ENCODE peak calls at places on chromosome 3, in ten cellular contexts. E, K, G, V, T, Z, W, J, F and L are unnamed samples. For H3K4me1 and H3K27me3, the result is how much of the 10 kb centered on the place peaks cover.

GRCh38 chr3:131794766-131795381 is 239.9 kb downstream of the CPNE4 start:
- DNase-seq in E (no peak), K (peak), G (peak), V (peak), T (no peak), Z (peak), W (peak), J (peak), F (peak), L (peak)

GRCh38 chr3:73215286-73215685 is 153.8 kb downstream of the EBLN2 start:
- DNase-seq in E (no peak), K (no peak), G (no peak), V (peak), T (no peak), Z (no peak), W (no peak), J (no peak), F (no peak), L (no peak)

GRCh38 chr3:16864610-16865313 is 20.0 kb upstream of the PLCL2 start:
- DNase-seq in E (no peak), K (no peak), G (no peak), V (peak), T (no peak), Z (no peak), W (no peak), J (no peak), F (no peak), L (no peak)

GRCh38 chr3:169112153-169112892 is 551.2 kb downstream of the MECOM start:
- DNase-seq in E (no peak), K (no peak), G (no peak), V (peak), T (no peak), Z (peak), W (no peak), J (no peak), F (peak), L (no peak)

GRCh38 chr3:193909387-193909786 is 226.6 kb upstream of the HES1 start:
- DNase-seq in E (no peak), K (no peak), G (no peak), V (no peak), T (no peak), Z (no peak), W (no peak), J (no peak), F (no peak), L (no peak)

GRCh38 chr3:155704771-155705559 is 39.9 kb downstream of the PLCH1 start:
- DNase-seq in E (no peak), K (no peak), G (no peak), V (no peak), T (no peak), Z (no peak), W (no peak), J (no peak), F (no peak), L (no peak)

GRCh38 chr3:72887723-72888545 is at the start of gene GXYLT2:
- DNase-seq in E (peak), K (peak), G (no peak), V (peak), T (peak), Z (peak), W (peak), J (no peak), F (no peak), L (peak)

GRCh38 chr3:72990701-72991395 is 5.8 kb upstream of the PPP4R2 start:
- DNase-seq in E (no peak), K (no peak), G (no peak), V (no peak), T (no peak), Z (no peak), W (no peak), J (no peak), F (no peak), L (no peak)

GRCh38 chr3:47536221-47536891 is 22.8 kb upstream of the ELP6 start:
- DNase-seq in E (no peak), K (no peak), G (no peak), V (no peak), T (no peak), Z (no peak), W (no peak), J (no peak), F (no peak), L (no peak)

DNA sequence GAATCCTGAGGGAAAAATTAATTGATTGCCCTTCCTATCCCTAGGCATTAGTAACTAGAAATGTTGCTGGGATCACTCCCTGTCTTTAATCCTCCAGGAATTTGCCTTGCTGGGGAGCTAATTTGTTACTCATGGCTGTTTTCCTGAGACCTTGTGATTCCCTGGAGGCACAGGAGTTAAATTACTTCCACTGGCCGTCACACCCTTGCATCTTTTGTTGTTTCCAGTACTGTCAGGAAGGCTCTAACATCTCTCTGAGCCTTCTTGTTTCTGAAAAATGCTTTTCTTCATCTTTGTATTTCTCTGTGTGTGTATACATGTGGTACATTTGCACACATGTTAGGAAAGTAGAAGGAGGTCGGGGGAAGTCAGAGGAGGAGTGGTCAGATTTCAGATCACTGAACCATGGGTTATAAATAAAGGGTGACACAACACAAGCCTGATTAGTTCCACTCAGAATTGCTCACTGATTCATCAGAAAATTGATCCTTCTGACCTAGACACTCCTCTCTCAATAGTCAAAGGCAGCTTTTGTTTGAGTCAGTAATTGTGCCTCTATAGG is 23.5 kb upstream of the LRRFIP2 start:
- DNase-seq in E (no peak), K (no peak), G (no peak), V (peak), T (no peak), Z (peak), W (no peak), J (no peak), F (no peak), L (no peak)
- H3K27ac ChIP-seq in E (no peak), K (no peak), G (no peak), V (peak), T (no peak), Z (no peak), W (no peak), J (no peak), F (peak), L (no peak)

GRCh38 chr3:112651076-112651475 is 10.1 kb upstream of the CCDC80 start:
- DNase-seq in E (no peak), K (no peak), G (no peak), V (no peak), T (no peak), Z (no peak), W (no peak), J (no peak), F (no peak), L (no peak)

GRCh38 chr3:112653209-112653871 is 12.4 kb upstream of the CCDC80 start:
- DNase-seq in E (no peak), K (no peak), G (no peak), V (peak), T (peak), Z (no peak), W (no peak), J (no peak), F (peak), L (no peak)

GRCh38 chr3:112650472-112650871 is 9.5 kb upstream of the CCDC80 start:
- DNase-seq in E (no peak), K (no peak), G (no peak), V (no peak), T (no peak), Z (no peak), W (no peak), J (no peak), F (no peak), L (no peak)

GRCh38 chr3:112649478-112649735 is 8.5 kb upstream of the CCDC80 start:
- DNase-seq in E (no peak), K (no peak), G (no peak), V (no peak), T (no peak), Z (no peak), W (no peak), J (no peak), F (no peak), L (no peak)

DNA sequence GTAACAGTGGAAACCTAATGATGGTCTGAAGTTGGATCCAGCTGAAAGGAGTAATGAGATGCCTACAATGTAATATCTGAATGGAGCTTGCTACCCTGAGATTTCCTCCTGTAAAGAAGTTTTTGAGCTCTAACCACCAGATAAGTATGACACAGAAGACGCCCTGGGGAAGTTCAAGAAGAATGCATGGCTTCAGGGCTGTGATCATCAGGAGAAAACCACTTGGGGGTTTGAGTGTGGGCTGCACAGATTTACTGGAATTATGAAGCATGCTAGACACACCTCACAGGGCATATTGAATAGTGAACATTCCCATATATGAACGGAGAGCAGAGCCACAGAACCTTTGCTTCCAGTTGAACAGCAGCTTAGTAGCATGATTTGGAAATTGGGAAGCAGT is 10.6 kb upstream of the CCDC80 start:
- DNase-seq in E (no peak), K (no peak), G (no peak), V (no peak), T (no peak), Z (no peak), W (no peak), J (no peak), F (no peak), L (no peak)
- H3K4me1 ChIP-seq in E (under half), K (under half), G (under half), V (under half), T (under half), Z (under half), W (under half), J (under half), F (half or more), L (under half)

GRCh38 chr3:71778353-71778752 is 6.6 kb downstream of the PROK2 start:
- DNase-seq in E (no peak), K (no peak), G (no peak), V (no peak), T (no peak), Z (no peak), W (no peak), J (no peak), F (no peak), L (no peak)
- H3K27me3 ChIP-seq in E (half or more), K (under half), G (under half), V (under half), T (under half), Z (under half), W (under half), J (under half), F (under half), L (under half)

GRCh38 chr3:182981038-182981380 is 671 bp upstream of the DCUN1D1 start:
- DNase-seq in E (no peak), K (no peak), G (no peak), V (no peak), T (peak), Z (no peak), W (peak), J (no peak), F (no peak), L (no peak)

GRCh38 chr3:182979719-182980191 is 583 bp downstream of the DCUN1D1 start:
- DNase-seq in E (no peak), K (no peak), G (peak), V (no peak), T (peak), Z (peak), W (peak), J (no peak), F (no peak), L (no peak)

GRCh38 chr3:182978387-182978786 is 2.0 kb downstream of the DCUN1D1 start:
- DNase-seq in E (no peak), K (no peak), G (no peak), V (no peak), T (no peak), Z (no peak), W (no peak), J (no peak), F (no peak), L (no peak)

GRCh38 chr3:182980204-182981037 is at the start of gene DCUN1D1:
- DNase-seq in E (peak), K (peak), G (peak), V (peak), T (peak), Z (peak), W (peak), J (no peak), F (peak), L (no peak)

DNA sequence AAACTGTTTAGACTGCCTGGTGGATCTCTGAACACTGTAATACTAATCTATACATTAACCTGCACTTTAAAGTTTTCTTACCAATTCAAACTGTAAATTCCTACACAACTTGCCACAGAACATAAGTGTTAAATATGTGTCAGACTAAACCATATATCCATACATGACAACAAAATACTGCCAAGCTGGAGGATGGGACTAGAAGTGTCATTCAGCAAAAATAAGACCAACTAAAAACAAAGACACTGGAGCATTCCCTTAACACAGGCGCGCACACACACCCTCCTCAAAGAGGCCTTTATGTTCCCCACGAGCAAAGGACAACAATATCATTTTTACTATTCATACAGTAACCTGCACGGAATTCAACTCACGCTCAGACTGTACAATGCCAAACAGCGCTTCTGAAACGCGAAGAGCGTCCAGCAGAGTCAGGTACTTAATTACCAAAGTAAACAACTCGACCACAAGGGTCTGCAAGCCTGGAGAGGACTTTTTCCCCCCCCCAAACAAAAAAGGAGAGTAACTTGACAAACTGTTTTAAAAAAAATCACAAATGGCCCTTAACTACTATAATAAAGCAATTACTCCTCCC is 1.1 kb downstream of the DCUN1D1 start:
- DNase-seq in E (no peak), K (no peak), G (peak), V (no peak), T (no peak), Z (no peak), W (no peak), J (no peak), F (no peak), L (no peak)
- H3K27ac ChIP-seq in E (peak), K (no peak), G (no peak), V (no peak), T (peak), Z (peak), W (peak), J (peak), F (no peak), L (no peak)

DNA sequence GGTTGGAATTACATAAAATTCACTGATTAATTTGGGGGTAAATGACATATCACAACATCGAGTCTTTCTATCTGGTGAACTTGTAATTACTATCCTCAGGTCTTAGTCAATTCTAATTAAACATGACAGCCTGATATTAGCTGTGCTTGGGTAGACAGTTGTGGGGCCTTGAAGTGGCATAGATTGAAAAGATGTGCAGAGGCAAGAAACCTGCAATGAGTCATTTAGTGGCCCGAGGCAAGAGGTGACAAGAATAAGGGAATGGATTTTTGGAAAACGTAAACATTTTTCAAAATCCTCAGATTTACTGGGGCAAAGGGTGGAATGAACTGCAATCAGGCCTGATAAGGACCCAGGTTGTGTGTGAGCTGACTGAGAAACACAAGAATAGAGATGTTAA is 29.5 kb upstream of the ULK4 start:
- DNase-seq in E (no peak), K (no peak), G (no peak), V (no peak), T (no peak), Z (no peak), W (no peak), J (no peak), F (peak), L (no peak)
- H3K4me1 ChIP-seq in E (under half), K (under half), G (under half), V (under half), T (under half), Z (under half), W (under half), J (under half), F (under half), L (under half)

DNA sequence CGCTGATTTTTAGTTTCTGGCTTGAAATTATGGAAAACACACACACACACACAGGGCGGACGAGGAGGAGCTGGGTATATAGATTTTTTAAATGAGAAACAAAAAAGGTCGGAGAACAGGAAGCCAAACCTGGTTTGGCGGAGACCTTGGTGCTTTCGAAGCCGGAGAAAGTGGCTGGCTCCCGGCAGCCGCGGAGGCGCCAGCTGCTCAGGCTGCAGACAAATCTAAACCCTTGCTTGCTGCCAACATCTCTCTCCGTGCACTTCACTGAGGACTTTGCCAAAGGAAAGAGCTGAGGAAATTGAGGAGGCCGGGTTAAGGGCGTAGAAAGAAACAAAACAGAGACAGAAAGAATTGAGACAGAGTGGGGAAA is 2.1 kb downstream of the ZIC1 start:
- DNase-seq in E (no peak), K (no peak), G (no peak), V (peak), T (no peak), Z (peak), W (no peak), J (no peak), F (no peak), L (no peak)
- H3K27me3 ChIP-seq in E (half or more), K (half or more), G (under half), V (half or more), T (under half), Z (half or more), W (half or more), J (under half), F (under half), L (half or more)

GRCh38 chr3:55555866-55556621 is 68.9 kb upstream of the WNT5A start:
- DNase-seq in E (no peak), K (no peak), G (no peak), V (no peak), T (no peak), Z (peak), W (no peak), J (no peak), F (no peak), L (no peak)
- H3K27ac ChIP-seq in E (no peak), K (no peak), G (no peak), V (no peak), T (no peak), Z (no peak), W (no peak), J (no peak), F (no peak), L (no peak)

GRCh38 chr3:54321515-54321914 is 199.2 kb downstream of the CACNA2D3 start:
- DNase-seq in E (no peak), K (no peak), G (peak), V (no peak), T (no peak), Z (peak), W (no peak), J (no peak), F (no peak), L (no peak)
- H3K4me1 ChIP-seq in E (under half), K (under half), G (under half), V (under half), T (under half), Z (under half), W (under half), J (under half), F (under half), L (under half)

DNA sequence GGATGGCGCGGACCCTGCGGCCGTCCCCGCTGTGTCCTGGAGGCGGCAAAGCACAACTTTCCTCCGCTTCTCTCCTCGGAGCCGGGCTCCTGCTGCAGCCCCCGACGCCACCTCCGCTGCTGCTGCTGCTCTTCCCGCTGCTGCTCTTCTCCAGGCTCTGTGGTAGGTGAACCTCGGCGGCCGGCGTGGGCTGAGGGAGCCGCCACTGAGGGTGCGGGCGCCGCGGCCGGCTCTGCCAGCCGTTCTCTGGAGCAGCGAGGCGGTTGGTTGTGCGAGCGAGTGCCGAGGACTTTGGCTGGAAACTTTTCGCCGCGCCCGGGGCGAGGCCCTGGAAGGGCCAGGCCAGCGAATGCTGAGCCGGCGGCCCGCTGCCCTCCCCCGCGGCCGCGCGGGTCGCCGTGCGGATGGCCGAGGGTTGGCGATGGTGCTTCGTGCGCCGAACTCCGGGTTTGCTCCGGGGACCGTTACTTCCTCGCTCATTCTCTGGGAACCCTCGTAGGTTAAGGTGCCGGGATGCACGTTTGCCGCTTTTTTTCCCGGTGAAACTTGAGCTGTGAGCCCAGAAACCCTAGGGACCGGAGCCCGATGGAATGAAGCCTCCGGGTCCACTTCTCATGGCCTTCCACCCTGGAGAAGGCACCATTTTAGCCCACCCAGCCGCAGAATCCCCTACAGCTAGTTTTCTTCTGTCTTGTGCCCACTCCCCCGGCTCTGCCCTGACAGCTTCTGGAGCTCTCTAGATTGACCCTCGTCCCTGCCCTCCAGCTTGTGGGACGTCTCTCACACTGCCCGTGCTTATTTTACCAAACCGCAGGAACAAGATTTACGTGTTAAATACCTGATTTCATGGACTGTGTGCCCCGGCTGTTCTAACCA is 638 bp downstream of the NECTIN3 start:
- DNase-seq in E (peak), K (peak), G (peak), V (peak), T (peak), Z (no peak), W (peak), J (no peak), F (no peak), L (no peak)
- H3K27me3 ChIP-seq in E (under half), K (under half), G (under half), V (under half), T (under half), Z (under half), W (under half), J (under half), F (under half), L (under half)